ENCODE peak calls at places on chromosomes 6 and 20, in six cellular contexts. H is ovary, V is adrenal gland, A is GM12878, B is endodermal cell, D is hepatocyte. S is an unnamed sample.

GRCh38 chr6:131960371-131961133 is 9.4 kb upstream of the CCN2 start:
- DNase-seq in V (no peak), A (no peak), D (no peak), B (no peak), H (no peak), S (no peak)

GRCh38 chr6:7787137-7787575 is 61.3 kb downstream of the BMP6 start:
- DNase-seq in D (peak; percentile 13), B (no peak), V (peak; percentile 85), H (peak; percentile 37), A (no peak), S (no peak)

GRCh38 chr6:120608826-120609225 is 725.5 kb downstream of the TBC1D32 start:
- DNase-seq in A (no peak), D (no peak), V (no peak), H (no peak), B (no peak), S (no peak)

GRCh38 chr20:24691901-24692351 is 222.5 kb downstream of the SYNDIG1 start:
- DNase-seq in V (peak; percentile 39), D (no peak), H (no peak), B (peak; percentile 20), A (no peak), S (no peak)

GRCh38 chr20:63139369-63139768 is 76.6 kb downstream of the YTHDF1 start:
- DNase-seq in V (no peak), A (no peak), B (no peak), H (no peak), D (no peak), S (no peak)

GRCh38 chr20:45337367-45338120 is 10.7 kb downstream of the SDC4 start:
- DNase-seq in D (peak; percentile 77), B (peak; percentile 83), H (peak; percentile 38), A (no peak), V (peak; percentile 87), S (peak; percentile 71)

GRCh38 chr6:154511735-154512097 is 1.2 kb upstream of the CNKSR3 start:
- DNase-seq in V (no peak), D (no peak), A (no peak), H (no peak), B (no peak), S (no peak)

GRCh38 chr6:168603234-168603633 is 162.2 kb downstream of the SMOC2 start:
- DNase-seq in B (no peak), D (no peak), H (no peak), A (no peak), V (no peak), S (no peak)

GRCh38 chr6:64217721-64218603 is 582.4 kb downstream of the PHF3 start:
- DNase-seq in D (no peak), H (no peak), B (no peak), A (peak; percentile 38), V (no peak), S (no peak)

GRCh38 chr20:61901421-61902212 is 164.1 kb downstream of the TAF4 start:
- DNase-seq in D (no peak), A (no peak), V (no peak), B (no peak), H (no peak), S (no peak)

GRCh38 chr20:37390891-37391525 is 45.1 kb downstream of the SRC start:
- DNase-seq in B (peak; percentile 38), V (no peak), A (no peak), D (no peak), H (no peak), S (peak; percentile 24)

GRCh38 chr6:3561745-3562144 is 104.9 kb upstream of the SLC22A23 start:
- DNase-seq in H (no peak), D (peak; percentile 30), V (no peak), B (peak; percentile 70), A (no peak), S (no peak)
- TF ChIP-seq CTCF in H (no peak), D (peak; percentile 14), V (no peak), B (peak; percentile 66), A (no peak), S (no peak)

DNA sequence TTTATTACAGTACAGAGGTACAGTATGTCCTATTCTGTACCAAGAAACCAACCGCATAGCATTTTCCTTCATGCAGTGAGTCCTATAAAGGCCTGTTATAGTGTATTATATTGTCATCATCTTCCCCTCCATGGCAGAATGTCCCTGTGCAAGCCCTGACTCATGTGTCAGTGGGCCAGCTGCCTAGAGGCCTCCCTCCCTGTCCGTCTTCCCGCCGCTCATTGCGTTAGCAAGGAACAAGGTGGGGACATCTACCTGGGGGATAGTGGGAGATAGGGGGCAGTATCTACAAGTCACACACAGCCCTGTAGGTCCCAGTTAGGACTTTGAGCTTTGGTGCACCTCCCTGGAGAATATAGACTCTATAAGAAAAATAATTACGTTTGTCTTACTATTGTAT is 27.1 kb downstream of the ARFGEF2 start:
- DNase-seq in V (no peak), H (no peak), B (no peak), D (no peak), A (no peak), S (no peak)
- H3K36me3 ChIP-seq in V (peaks cover 40% of the 10 kb centered on the region), H (no peaks in the 10 kb centered on the region), B (peaks cover 78% of the 10 kb centered on the region), D (no peaks in the 10 kb centered on the region), A (peaks cover 14% of the 10 kb centered on the region), S (peaks cover 98% of the 10 kb centered on the region)

GRCh38 chr20:11697055-11697454 is 220.6 kb upstream of the BTBD3 start:
- DNase-seq in D (peak; percentile 40), V (no peak), B (peak; percentile 70), A (no peak), H (no peak), S (no peak)
- TF ChIP-seq CTCF in D (no peak), V (no peak), B (no peak), A (no peak), H (no peak), S (no peak)

GRCh38 chr6:35475573-35475972 is 7.4 kb downstream of the RPL10A start:
- DNase-seq in B (peak; percentile 54), H (no peak), V (no peak), A (no peak), D (no peak), S (no peak)

GRCh38 chr6:35477028-35477427 is 8.8 kb downstream of the RPL10A start:
- DNase-seq in D (no peak), H (no peak), A (no peak), B (peak; percentile 39), V (no peak), S (no peak)

GRCh38 chr6:35478259-35478658 is 10.1 kb downstream of the RPL10A start:
- DNase-seq in A (no peak), V (no peak), D (no peak), H (no peak), B (no peak), S (no peak)

GRCh38 chr6:35476004-35476403 is 7.8 kb downstream of the RPL10A start:
- DNase-seq in D (no peak), H (no peak), V (no peak), B (peak; percentile 58), A (no peak), S (no peak)

DNA sequence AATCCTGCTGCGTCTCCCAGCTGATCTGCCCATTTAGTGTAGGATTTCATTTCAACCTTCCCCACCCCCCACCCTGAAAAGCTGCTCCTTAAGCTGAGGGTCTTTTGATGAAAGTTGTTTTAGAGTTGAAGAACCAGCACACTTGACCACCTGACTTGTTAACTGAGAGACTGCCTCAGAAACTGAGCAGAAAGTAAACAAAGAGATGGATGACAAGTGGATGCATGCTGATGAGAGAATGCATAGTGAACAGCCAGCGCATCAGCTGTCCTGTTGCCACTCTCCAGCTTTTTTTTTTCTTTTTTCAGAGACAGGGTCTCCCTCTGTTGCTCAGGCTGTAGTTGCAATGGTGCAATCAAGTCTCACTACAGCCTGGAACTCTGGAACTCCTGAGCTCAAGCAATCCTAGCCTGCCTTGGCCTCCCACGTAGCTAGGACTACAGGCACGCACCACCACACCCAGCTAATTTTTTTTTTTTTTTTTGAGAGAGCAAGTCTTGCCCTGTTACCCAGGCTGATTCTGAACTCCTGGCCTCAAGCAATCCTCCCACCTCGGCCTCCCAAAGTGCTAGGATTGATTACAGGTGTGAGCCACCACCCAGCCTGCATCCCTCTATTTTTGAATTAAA is 9.5 kb downstream of the RPL10A start:
- DNase-seq in A (no peak), V (no peak), H (no peak), D (no peak), B (no peak), S (no peak)
- H3K36me3 ChIP-seq in A (peaks cover 7% of the 10 kb centered on the region), V (no peaks in the 10 kb centered on the region), H (no peaks in the 10 kb centered on the region), D (no peaks in the 10 kb centered on the region), B (peaks cover 18% of the 10 kb centered on the region), S (peaks cover 61% of the 10 kb centered on the region)

DNA sequence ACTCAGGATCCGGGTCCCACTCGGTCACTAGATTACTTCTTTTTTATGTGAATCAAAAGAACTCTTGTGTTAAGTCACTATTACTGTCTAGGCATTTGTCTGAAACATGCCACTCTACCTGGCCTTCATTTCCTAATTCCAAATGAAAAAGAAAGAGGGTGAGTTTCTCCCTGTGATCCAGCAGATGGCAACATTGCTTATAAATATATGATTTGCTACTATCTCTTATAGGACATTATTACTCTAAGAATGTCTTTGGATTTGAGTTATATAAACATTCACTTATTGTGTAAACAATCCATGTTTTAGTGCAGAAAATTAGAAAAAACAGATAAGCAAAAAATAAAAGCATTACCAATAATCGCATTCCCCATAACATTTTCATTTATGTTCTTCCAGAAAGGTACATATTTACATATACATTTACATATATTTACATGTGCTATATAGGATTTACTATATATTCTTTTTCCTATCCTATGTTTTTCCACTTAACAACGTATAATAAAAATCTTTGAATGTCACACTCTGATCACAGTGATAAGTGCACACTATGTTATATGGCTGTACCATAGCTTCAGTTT is 66.9 kb downstream of the FAXC start:
- DNase-seq in B (no peak), A (no peak), H (no peak), V (no peak), D (peak; percentile 36), S (no peak)
- TF ChIP-seq CTCF in B (peak; percentile 80), A (peak; percentile 34), H (no peak), V (peak; percentile 29), D (peak; percentile 65), S (peak; percentile 26)

S was measured in lower lobe of right lung.